ENCODE peak calls at places on chromosomes 4 and X, in five cellular contexts. U, P, Y, G and C are unnamed samples.

GRCh38 chr4:2300431-2300861 is 38.5 kb upstream of the MXD4 start:
- DNase-seq in U (peak; percentile 19), P (no peak), Y (no peak), G (no peak), C (no peak)

GRCh38 chr4:11259837-11260236 is 168.9 kb downstream of the HS3ST1 start:
- DNase-seq in U (no peak), P (no peak), Y (no peak), G (no peak), C (no peak)

GRCh38 chrX:149152941-149153340 is 352.2 kb downstream of the IDS start:
- DNase-seq in U (no peak), P (no peak), Y (no peak), G (no peak), C (no peak)

GRCh38 chr4:131001371-131001770 is 1905.4 kb downstream of the C4orf33 start:
- DNase-seq in U (no peak), P (no peak), Y (no peak), G (no peak), C (no peak)

GRCh38 chr4:128660361-128660964 is 149.0 kb upstream of the JADE1 start:
- DNase-seq in U (peak; percentile 51), P (peak; percentile 64), Y (no peak), G (no peak), C (no peak)

GRCh38 chr4:6225469-6225868 is 25.1 kb upstream of the JAKMIP1 start:
- DNase-seq in U (no peak), P (no peak), Y (no peak), G (no peak), C (no peak)

GRCh38 chr4:118034061-118034785 is at the start of gene NDST3:
- DNase-seq in U (no peak), P (peak; percentile 18), Y (peak; percentile 44), G (peak; percentile 71), C (no peak)

GRCh38 chr4:77819409-77819835 is 254 bp upstream of the CNOT6L start:
- DNase-seq in U (no peak), P (no peak), Y (no peak), G (no peak), C (no peak)

GRCh38 chrX:95764972-95765451 is 919.6 kb upstream of the DIAPH2 start:
- DNase-seq in U (peak; percentile 26), P (no peak), Y (no peak), G (no peak), C (no peak)

GRCh38 chr4:36208884-36209473 is 35.3 kb downstream of the ARAP2 start:
- DNase-seq in U (no peak), P (no peak), Y (no peak), G (no peak), C (peak; percentile 63)

DNA sequence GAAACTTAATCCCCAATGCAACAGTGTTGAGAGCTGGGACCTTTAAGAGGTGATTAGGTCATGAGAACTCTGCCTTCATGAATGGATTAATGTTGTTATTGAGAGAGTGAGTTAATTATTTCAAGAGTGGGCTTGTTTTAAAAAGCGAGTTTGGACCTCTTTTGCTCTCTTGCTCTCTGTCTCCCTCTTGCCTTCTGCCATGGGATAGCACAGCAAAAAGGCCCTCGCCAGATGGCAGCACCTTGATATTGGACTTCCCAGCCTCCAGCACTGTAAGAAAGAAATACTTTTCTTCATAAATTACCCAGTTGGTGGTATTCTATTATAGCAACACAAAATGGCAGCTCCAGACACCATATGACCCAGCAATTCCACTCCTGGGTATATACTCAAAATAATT is 7.0 kb upstream of the ATP6AP2 start:
- DNase-seq in U (no peak), P (no peak), Y (no peak), G (no peak), C (no peak)
- TF ChIP-seq CTCF in U (peak; percentile 29), P (no peak), Y (peak; percentile 67), G (peak; percentile 68), C (peak; percentile 45)

DNA sequence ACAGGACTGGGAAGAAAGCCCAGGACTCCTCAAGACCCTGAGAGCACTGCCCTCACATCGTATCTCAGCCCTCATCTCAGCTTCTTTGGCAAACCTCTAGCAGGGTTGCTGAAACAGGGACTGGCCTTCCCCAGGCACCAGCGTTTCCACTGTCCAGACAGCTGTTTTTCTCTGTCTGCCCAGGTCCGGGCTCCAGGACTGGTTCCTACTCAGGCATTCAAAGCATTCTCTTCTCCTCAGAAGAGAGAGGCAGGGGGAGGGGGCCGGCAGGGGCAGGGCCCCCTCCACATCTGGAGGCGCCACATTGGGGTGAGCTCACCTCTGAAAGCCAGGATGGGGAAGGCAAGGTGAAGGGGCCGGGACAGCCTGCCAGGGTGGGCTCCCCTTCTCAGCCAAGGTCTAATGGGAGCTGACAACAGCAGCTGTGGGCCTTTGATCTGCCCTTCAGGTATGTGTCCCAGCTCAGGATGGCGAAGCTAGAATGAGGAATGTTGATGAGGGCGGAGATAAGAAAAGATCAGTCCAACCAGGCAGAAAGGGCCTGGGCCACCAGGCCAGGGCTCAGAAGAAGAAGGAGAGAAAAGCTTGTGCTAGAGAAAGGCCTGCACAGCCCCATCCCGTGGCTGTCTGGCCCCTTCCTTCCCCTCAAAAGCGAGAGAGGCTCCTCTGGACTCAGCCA is 60.4 kb downstream of the PJA1 start:
- DNase-seq in U (no peak), P (no peak), Y (no peak), G (no peak), C (no peak)
- H3K4me3 ChIP-seq in U (no peak overlapping the region), P (no peak overlapping the region), Y (no peak overlapping the region), G (no peak overlapping the region), C (no peak overlapping the region)

GRCh38 chr4:48127231-48127881 is 6.7 kb downstream of the TXK start:
- DNase-seq in U (no peak), P (no peak), Y (no peak), G (no peak), C (no peak)
- TF ChIP-seq POLR2A in U (no peak), P (no peak), Y (no peak), G (no peak), C (no peak)

GRCh38 chr4:105632599-105632998 is 75.9 kb downstream of the INTS12 start:
- DNase-seq in U (no peak), P (no peak), Y (no peak), G (no peak), C (no peak)
- TF ChIP-seq CTCF in U (no peak), P (no peak), Y (no peak), G (no peak), C (no peak)

GRCh38 chrX:49167740-49168108 is 4.0 kb upstream of the PLP2 start:
- DNase-seq in U (no peak), P (no peak), Y (no peak), G (no peak), C (no peak)
- H3K4me3 ChIP-seq in U (no peak overlapping the region), P (peak overlapping the region; percentile 35), Y (no peak overlapping the region), G (peak overlapping the region; percentile 60), C (peak overlapping the region; percentile 51)

GRCh38 chrX:153336128-153336894 is 2.4 kb downstream of the ZNF275 start:
- DNase-seq in U (peak; percentile 30), P (no peak), Y (no peak), G (no peak), C (no peak)

GRCh38 chrX:153336988-153337387 is 3.0 kb downstream of the ZNF275 start:
- DNase-seq in U (no peak), P (no peak), Y (no peak), G (no peak), C (no peak)

GRCh38 chrX:153334654-153335295 is 822 bp downstream of the ZNF275 start:
- DNase-seq in U (peak; percentile 34), P (no peak), Y (no peak), G (no peak), C (no peak)

GRCh38 chrX:153333271-153333670 is 682 bp upstream of the ZNF275 start:
- DNase-seq in U (no peak), P (no peak), Y (no peak), G (no peak), C (no peak)

DNA sequence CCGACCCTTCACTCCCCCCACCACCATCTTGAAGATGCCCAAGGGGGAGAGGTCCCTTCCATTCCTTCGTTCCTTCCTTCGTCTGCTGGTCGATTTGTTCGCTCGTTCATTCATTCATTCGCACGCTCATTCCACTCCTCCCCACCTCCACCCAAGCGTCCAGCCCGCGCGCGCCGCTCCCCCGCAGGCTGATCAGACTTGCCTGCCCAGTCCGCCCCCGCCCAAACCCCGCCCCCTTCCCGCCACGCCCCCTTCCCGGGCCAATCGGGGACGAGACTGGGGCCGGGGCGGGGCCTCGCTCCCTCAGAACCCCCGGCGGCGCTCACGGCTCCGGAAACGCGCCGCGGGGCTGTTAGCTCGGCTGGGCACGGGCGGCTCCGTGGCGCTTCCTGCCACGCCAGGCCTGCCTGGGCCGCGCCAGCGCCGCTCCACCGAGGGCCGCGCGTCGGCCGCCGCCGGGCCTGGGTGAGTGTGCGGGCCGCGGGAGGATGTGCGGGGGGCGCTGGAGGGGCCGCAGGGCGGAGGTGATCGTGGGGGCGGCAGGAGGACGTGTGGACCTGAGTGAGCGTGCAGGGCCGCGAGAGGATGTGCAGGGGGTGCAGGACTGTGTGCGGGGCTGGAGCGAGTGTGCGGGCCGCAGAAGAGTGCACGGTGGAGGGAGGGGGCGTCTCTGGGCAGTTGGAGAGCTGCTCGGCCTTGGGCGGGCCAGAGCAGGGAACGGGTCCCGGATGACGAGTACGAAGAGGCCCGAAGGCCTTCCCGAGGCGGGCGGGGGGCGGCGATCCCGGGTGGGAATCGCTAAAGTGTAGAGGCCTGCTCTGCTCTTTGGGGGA is at the start of gene ZNF275:
- DNase-seq in U (peak; percentile 78), P (peak; percentile 72), Y (peak; percentile 65), G (peak; percentile 21), C (peak; percentile 90)
- TF ChIP-seq POLR2A in U (peak; percentile 69), P (peak; percentile 21), Y (peak; percentile 56), G (peak; percentile 38), C (peak; percentile 58)

DNA sequence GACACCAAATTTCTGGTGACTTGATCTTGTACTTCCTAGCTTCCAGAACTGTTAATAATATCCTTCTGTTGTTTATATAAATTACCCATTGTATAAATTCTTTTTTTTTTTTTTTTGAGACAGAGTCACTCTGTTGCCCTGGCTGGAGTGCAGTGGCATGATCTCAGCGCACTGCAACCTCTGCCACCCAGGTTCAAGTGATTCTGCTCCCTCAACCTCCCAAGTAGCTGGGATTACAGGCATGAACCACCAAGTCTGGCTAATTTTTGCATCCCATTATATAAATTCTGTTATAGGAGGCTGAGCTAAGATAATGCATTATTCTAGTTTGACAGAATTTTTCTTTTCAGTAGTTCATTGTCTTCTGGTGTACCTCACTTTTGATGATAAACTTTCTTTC is 157.0 kb upstream of the DDIT4L start:
- DNase-seq in U (no peak), P (no peak), Y (no peak), G (no peak), C (no peak)
- TF ChIP-seq CTCF in U (no peak), P (no peak), Y (no peak), G (no peak), C (no peak)